ENCODE peak calls at places on chromosomes 16 and 17, in five cellular contexts. R is brain microvascular endothelial cell, Y is tibial artery, H is gastrocnemius medialis, D is mesothelial cell of epicardium. B is an unnamed sample.

GRCh38 chr17:7383742-7384488 is 3.0 kb downstream of the TNK1 start:
- DNase-seq in R (no peak), Y (no peak), H (no peak), D (no peak), B (no peak)

GRCh38 chr16:1780677-1781072 is 1.7 kb downstream of the SPSB3 start:
- DNase-seq in R (no peak), Y (no peak), H (no peak), D (no peak), B (no peak)

GRCh38 chr17:7704601-7705268 is at the start of gene EFNB3:
- DNase-seq in R (no peak), Y (no peak), H (no peak), D (peak), B (no peak)

GRCh38 chr16:23949630-23950290 is 114.0 kb downstream of the PRKCB start:
- DNase-seq in R (no peak), Y (no peak), H (no peak), D (no peak), B (no peak)

GRCh38 chr17:29084476-29085148 is 41.7 kb downstream of the PIPOX start:
- DNase-seq in R (no peak), Y (no peak), H (no peak), D (no peak), B (no peak)

GRCh38 chr17:79050591-79050990 is 24.0 kb upstream of the ENGASE start:
- DNase-seq in R (no peak), Y (no peak), H (no peak), D (no peak), B (no peak)

GRCh38 chr17:55601874-55602364 is 90.7 kb upstream of the SMIM36 start:
- DNase-seq in R (peak), Y (no peak), H (no peak), D (no peak), B (peak)

GRCh38 chr17:4394208-4395110 is 28.0 kb upstream of the UBE2G1 start:
- DNase-seq in R (no peak), Y (no peak), H (no peak), D (no peak), B (peak)

GRCh38 chr16:47523342-47524006 is 62.3 kb downstream of the PHKB start:
- DNase-seq in R (no peak), Y (no peak), H (no peak), D (no peak), B (no peak)

GRCh38 chr16:67628216-67628615 is 16.7 kb upstream of the CARMIL2 start:
- DNase-seq in R (no peak), Y (no peak), H (no peak), D (no peak), B (no peak)

GRCh38 chr17:55230716-55231115 is 34.0 kb upstream of the HLF start:
- DNase-seq in R (no peak), Y (no peak), H (no peak), D (no peak), B (no peak)

GRCh38 chr16:1367486-1368174 is 15.9 kb downstream of the GNPTG start:
- DNase-seq in R (no peak), Y (no peak), H (no peak), D (no peak), B (no peak)

GRCh38 chr17:8365143-8365542 is 11.4 kb downstream of the KRABD2 start:
- DNase-seq in R (no peak), Y (no peak), H (no peak), D (no peak), B (no peak)

GRCh38 chr17:45651145-45651713 is 132.9 kb upstream of the CRHR1 start:
- DNase-seq in R (no peak), Y (peak), H (no peak), D (no peak), B (no peak)

GRCh38 chr17:45650601-45651000 is 133.5 kb upstream of the CRHR1 start:
- DNase-seq in R (no peak), Y (peak), H (no peak), D (no peak), B (no peak)

GRCh38 chr17:45649796-45650195 is 134.3 kb upstream of the CRHR1 start:
- DNase-seq in R (no peak), Y (peak), H (no peak), D (no peak), B (no peak)

GRCh38 chr17:45646288-45646988 is 137.7 kb upstream of the CRHR1 start:
- DNase-seq in R (no peak), Y (peak), H (no peak), D (no peak), B (no peak)

GRCh38 chr17:45648642-45649041 is 135.5 kb upstream of the CRHR1 start:
- DNase-seq in R (no peak), Y (no peak), H (no peak), D (no peak), B (no peak)
- TF ChIP-seq CTCF in R (peak), Y (no peak), H (no peak), D (no peak), B (peak)

GRCh38 chr17:61635913-61636432 is 45.0 kb upstream of the NACA2 start:
- DNase-seq in R (peak), Y (no peak), H (no peak), D (no peak), B (peak)
- TF ChIP-seq CTCF in R (peak), Y (no peak), H (no peak), D (no peak), B (peak)

DNA sequence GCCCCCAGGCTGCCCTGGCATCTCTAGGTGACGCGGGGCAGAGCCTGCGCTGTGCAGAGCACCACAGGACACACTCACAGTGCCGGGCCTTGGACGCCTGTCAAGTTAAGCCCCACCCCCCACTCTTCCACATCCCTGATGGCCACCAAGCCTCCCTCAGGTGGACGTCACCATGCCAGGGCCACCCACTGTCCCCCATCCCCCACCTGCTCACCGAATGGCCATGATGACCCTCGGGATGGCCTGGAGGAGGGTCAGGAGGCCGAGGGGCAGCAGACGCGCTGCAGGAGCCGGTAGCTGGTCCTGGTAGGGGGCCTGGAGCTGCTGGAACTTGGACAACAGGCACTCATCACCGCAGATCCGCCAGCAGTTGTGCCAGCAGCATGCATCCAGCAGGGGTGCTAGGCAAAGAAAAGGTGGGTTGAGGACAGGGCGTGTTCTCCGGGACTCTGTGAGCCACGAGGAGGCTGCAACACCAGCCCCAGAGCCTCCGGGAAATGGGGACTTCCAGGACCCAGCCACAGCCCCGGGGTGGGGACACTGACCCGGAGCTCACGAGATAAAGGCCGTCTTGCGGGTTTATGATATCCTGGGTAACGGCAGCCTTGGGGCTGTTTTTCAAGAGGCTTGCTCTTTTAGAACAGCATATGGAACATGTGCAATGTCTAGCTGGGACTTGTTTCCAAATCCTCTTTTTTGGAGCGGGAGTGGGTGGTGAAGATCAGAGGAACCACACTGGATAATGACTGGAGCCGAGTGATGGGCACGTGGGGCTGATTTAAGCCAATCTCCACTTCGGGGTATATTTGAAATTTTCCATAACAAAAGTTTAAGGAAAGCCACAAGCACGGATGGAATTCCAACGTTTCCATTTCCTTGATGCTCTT is 11.4 kb downstream of the C16orf95 start:
- DNase-seq in R (no peak), Y (no peak), H (no peak), D (no peak), B (peak)
- TF ChIP-seq CTCF in R (peak), Y (no peak), H (no peak), D (no peak), B (peak)

GRCh38 chr16:28823719-28824547 is 1.1 kb downstream of the ATXN2L start:
- DNase-seq in R (peak), Y (peak), H (peak), D (peak), B (peak)

GRCh38 chr16:28822520-28823290 is at the start of gene ATXN2L:
- DNase-seq in R (peak), Y (peak), H (peak), D (peak), B (peak)

GRCh38 chr16:28823291-28823718 is 506 bp downstream of the ATXN2L start:
- DNase-seq in R (no peak), Y (no peak), H (no peak), D (no peak), B (no peak)

GRCh38 chr16:28824548-28824973 is 1.8 kb downstream of the ATXN2L start:
- DNase-seq in R (no peak), Y (no peak), H (no peak), D (no peak), B (no peak)

GRCh38 chr16:28826141-28826540 is 3.3 kb downstream of the ATXN2L start:
- DNase-seq in R (peak), Y (no peak), H (no peak), D (no peak), B (no peak)
- TF ChIP-seq CTCF in R (peak), Y (no peak), H (no peak), D (no peak), B (peak)

GRCh38 chr17:82925336-82925735 is 85.5 kb upstream of the ZNF750 start:
- DNase-seq in R (no peak), Y (no peak), H (no peak), D (no peak), B (no peak)
- TF ChIP-seq CTCF in R (no peak), Y (no peak), H (no peak), D (no peak), B (no peak)

GRCh38 chr16:88948781-88949490 is 28.1 kb downstream of the CBFA2T3 start:
- DNase-seq in R (no peak), Y (no peak), H (no peak), D (no peak), B (no peak)
- TF ChIP-seq CTCF in R (peak), Y (no peak), H (no peak), D (no peak), B (peak)

DNA sequence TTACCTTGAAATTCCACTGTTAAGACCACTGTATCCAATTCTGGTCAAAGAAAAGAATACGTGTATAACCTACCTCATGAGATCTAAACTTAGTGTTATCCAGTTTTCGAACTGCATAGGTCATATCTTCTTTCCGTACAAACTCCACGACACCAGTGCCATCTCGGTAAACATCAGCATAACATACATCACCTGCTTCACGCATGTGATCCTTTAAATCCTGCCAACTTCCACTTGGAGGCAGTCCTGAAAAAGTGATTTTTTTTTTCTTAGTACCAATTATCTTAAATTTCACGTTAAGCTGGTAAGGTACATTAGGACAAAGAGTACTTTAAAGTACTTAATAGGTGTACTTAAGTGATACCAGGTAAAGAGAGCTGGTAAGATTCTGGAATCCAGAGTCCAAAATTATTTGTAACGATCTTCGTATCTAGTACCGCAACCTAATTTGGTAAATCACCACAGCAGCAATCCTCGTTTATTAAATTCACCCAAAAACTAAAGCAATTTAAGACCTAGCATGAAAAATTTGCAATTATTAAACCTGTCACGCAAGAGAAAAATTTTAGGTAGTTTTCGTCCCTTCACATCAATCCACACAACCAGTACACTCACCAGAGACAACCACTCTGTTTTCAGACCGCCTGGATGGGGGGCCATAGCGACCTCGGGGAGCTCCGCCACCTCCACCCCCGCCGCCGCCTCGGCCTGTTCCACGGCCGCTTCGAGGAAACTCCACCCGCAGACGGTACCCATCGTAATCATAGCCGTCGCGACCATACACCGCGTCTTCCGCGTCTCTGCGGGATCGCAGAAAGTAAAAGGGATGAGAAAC is 1.1 kb downstream of the SRSF1 start:
- DNase-seq in R (no peak), Y (no peak), H (peak), D (no peak), B (no peak)
- TF ChIP-seq CTCF in R (no peak), Y (no peak), H (no peak), D (no peak), B (no peak)

GRCh38 chr16:57535680-57536305 is 578 bp downstream of the CCDC102A start:
- DNase-seq in R (peak), Y (peak), H (peak), D (peak), B (peak)
- TF ChIP-seq CTCF in R (peak), Y (peak), H (no peak), D (no peak), B (peak)

B was measured in HFFc6.